ENCODE peak calls at places on chromosomes 13 and 19, in eight cellular contexts. Q is A549, A is body of pancreas, D is breast epithelium, W is ovary, L is K562, Z is H1, O is stomach. R is an unnamed sample. For H3K9me3, the result is how much of the 10 kb centered on the place peaks cover.

GRCh38 chr19:38555200-38555599 is 62.6 kb downstream of the MAP4K1 start:
- DNase-seq in W (no peak), O (no peak), Z (no peak), D (no peak), A (no peak), Q (no peak), L (no peak), R (no peak)

GRCh38 chr19:44575116-44575700 is 38.2 kb upstream of the IGSF23 start:
- DNase-seq in O (no peak), Z (no peak), W (no peak), A (no peak), L (no peak), Q (peak), D (no peak), R (no peak)

GRCh38 chr13:24683833-24684599 is 3.8 kb downstream of the ATP12A start:
- DNase-seq in W (no peak), A (peak), Q (peak), D (no peak), O (peak), Z (no peak), L (peak), R (peak)

GRCh38 chr19:38264486-38265212 is at the start of gene SPINT2:
- DNase-seq in W (peak), O (no peak), A (no peak), Z (peak), L (no peak), D (no peak), Q (no peak), R (no peak)

GRCh38 chr19:19083413-19084178 is 19.8 kb downstream of the SLC25A42 start:
- DNase-seq in A (no peak), Z (no peak), L (no peak), D (no peak), Q (no peak), W (no peak), O (no peak), R (no peak)

GRCh38 chr13:25886438-25887214 is 165.2 kb downstream of the SHISA2 start:
- DNase-seq in O (no peak), A (no peak), Q (no peak), D (no peak), Z (no peak), L (no peak), W (no peak), R (no peak)

GRCh38 chr19:51372649-51373504 is at the start of gene NKG7:
- DNase-seq in Z (no peak), A (no peak), O (no peak), W (no peak), Q (no peak), D (no peak), L (peak), R (no peak)

GRCh38 chr19:48635263-48635965 is 1.8 kb downstream of the DBP start:
- DNase-seq in L (peak), W (peak), Q (peak), Z (no peak), D (no peak), O (peak), A (peak), R (peak)

GRCh38 chr13:70098669-70099068 is 9.0 kb upstream of the ATXN8OS start:
- DNase-seq in L (no peak), Z (no peak), A (no peak), Q (no peak), O (no peak), D (no peak), W (no peak), R (no peak)

GRCh38 chr19:4454952-4455738 is 2.4 kb downstream of the UBXN6 start:
- DNase-seq in A (no peak), O (no peak), Z (no peak), D (no peak), W (peak), Q (no peak), L (peak), R (peak)

GRCh38 chr13:108342369-108343289 is 73.1 kb downstream of the TNFSF13B start:
- DNase-seq in Z (no peak), L (no peak), W (no peak), O (no peak), A (no peak), D (no peak), Q (peak), R (peak)

GRCh38 chr13:98144501-98145350 is 1.8 kb downstream of the FARP1 start:
- DNase-seq in Z (no peak), L (no peak), W (no peak), A (peak), D (no peak), Q (peak), O (no peak), R (no peak)

GRCh38 chr13:73792796-73793195 is 341.4 kb downstream of the KLF12 start:
- DNase-seq in Z (no peak), A (no peak), D (no peak), Q (no peak), O (no peak), L (no peak), W (no peak), R (no peak)

GRCh38 chr19:10191347-10191746 is 3.4 kb downstream of the DNMT1 start:
- DNase-seq in W (no peak), Z (no peak), L (no peak), O (peak), A (no peak), D (peak), Q (peak), R (no peak)

GRCh38 chr19:47723573-47723923 is 10.3 kb downstream of the EHD2 start:
- DNase-seq in O (peak), Z (no peak), L (no peak), A (peak), Q (peak), D (peak), W (peak), R (peak)

GRCh38 chr19:19458110-19458816 is 52.8 kb downstream of the GATAD2A start:
- DNase-seq in Z (no peak), O (no peak), Q (no peak), D (no peak), L (no peak), W (no peak), A (no peak), R (no peak)

GRCh38 chr19:54030895-54031586 is 32.7 kb downstream of the VSTM1 start:
- DNase-seq in L (peak), A (no peak), Q (peak), W (no peak), D (no peak), O (no peak), Z (no peak), R (no peak)

GRCh38 chr19:11478167-11479089 is 2.4 kb downstream of the ELAVL3 start:
- DNase-seq in W (no peak), Q (no peak), A (no peak), Z (no peak), O (no peak), L (no peak), D (no peak), R (no peak)

GRCh38 chr19:38221421-38221820 is 2.6 kb downstream of the DPF1 start:
- DNase-seq in Q (no peak), L (no peak), A (no peak), Z (no peak), O (no peak), W (no peak), D (no peak), R (no peak)

GRCh38 chr13:82187227-82187626 is 1695.0 kb downstream of the SLITRK1 start:
- DNase-seq in D (no peak), O (no peak), A (no peak), Q (no peak), Z (no peak), W (no peak), L (no peak), R (no peak)

GRCh38 chr13:74250738-74251190 is 116.6 kb upstream of the KLF12 start:
- DNase-seq in Q (no peak), D (no peak), W (no peak), O (no peak), A (no peak), Z (no peak), L (no peak), R (no peak)

GRCh38 chr19:8482696-8483095 is 19.7 kb downstream of the PRAM1 start:
- DNase-seq in A (no peak), L (no peak), D (no peak), O (no peak), Q (no peak), Z (no peak), W (no peak), R (no peak)

GRCh38 chr13:41693434-41693833 is 236.1 kb downstream of the RGCC start:
- DNase-seq in Z (no peak), A (no peak), W (no peak), D (no peak), L (no peak), O (no peak), Q (no peak), R (no peak)

GRCh38 chr19:8577247-8577646 is at the start of gene MYO1F:
- DNase-seq in L (peak), W (no peak), O (peak), Z (no peak), A (no peak), Q (no peak), D (no peak), R (peak)

GRCh38 chr19:13920940-13921744 is 15.1 kb downstream of the CC2D1A start:
- DNase-seq in O (no peak), A (no peak), L (peak), W (no peak), Q (peak), Z (no peak), D (no peak), R (peak)

GRCh38 chr19:23758187-23759074 is at the start of gene ZNF681:
- DNase-seq in L (peak), W (peak), Q (peak), A (peak), D (peak), O (peak), Z (peak), R (peak)
- TF ChIP-seq POLR2A in L (peak), W (no peak), Q (no peak), A (no peak), D (no peak), O (no peak), Z (peak), R (no peak)

DNA sequence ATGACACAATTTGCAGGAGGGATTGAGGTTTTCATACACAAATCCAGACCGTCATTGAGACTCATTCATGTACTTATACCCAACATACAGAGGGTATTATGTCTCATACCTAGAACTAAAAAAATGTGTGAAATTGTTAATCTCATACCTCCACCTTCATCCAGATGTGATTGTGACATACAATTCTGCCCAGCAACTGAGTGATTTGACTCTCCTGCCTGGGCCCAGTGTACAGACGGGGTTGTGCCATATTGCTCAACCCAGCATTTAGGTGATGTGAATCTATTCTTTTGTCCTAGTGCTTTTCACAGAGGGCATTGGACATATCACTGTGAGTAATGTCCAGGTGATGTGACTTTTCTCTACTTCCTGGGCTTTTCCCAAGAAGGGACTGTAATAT is 12.7 kb upstream of the ZNF681 start:
- DNase-seq in D (no peak), Q (no peak), A (no peak), O (no peak), W (no peak), Z (no peak), L (no peak), R (no peak)
- H3K9me3 ChIP-seq in D (under half), Q (under half), A (under half), O (under half), W (under half), Z (under half), L (under half), R (under half)

GRCh38 chr13:114315074-114315785 is 927 bp downstream of the CHAMP1 start:
- DNase-seq in Q (no peak), D (no peak), A (no peak), Z (no peak), O (no peak), W (no peak), L (no peak), R (no peak)
- TF ChIP-seq POLR2A in Q (no peak), D (no peak), A (no peak), Z (no peak), O (no peak), W (no peak), L (no peak), R (no peak)

DNA sequence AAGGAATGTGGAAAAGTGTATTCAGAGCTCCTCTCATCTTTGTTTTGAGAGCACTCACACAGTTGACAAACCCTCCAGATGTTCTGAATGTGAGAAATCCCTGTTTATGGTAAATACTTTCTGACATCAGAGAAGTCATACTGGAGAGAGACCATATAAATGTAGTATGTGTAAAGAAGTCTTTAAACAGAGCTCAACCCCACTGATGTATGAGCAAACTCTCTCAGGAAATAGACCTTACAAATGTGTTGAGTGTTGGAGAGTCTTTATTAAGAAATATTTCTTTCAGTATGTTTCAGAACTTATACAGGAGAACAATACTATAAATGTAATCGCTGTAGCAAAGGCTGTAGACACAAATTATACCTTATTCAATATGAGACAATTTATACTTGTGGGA is 15.7 kb upstream of the ZNF329 start:
- DNase-seq in Q (no peak), W (no peak), O (no peak), Z (no peak), A (no peak), D (no peak), L (no peak), R (no peak)
- H3K9me3 ChIP-seq in Q (half or more), W (under half), O (half or more), Z (half or more), A (half or more), D (half or more), L (under half), R (under half)

GRCh38 chr19:2977001-2977685 is at the start of gene TLE6:
- DNase-seq in O (peak), D (peak), Q (peak), A (peak), W (peak), Z (peak), L (peak), R (peak)

GRCh38 chr19:2977686-2978466 is 512 bp downstream of the TLE6 start:
- DNase-seq in L (peak), Q (no peak), Z (no peak), O (no peak), W (no peak), D (no peak), A (peak), R (no peak)

GRCh38 chr19:2976609-2977000 is 759 bp upstream of the TLE6 start:
- DNase-seq in D (no peak), O (no peak), L (no peak), Z (no peak), A (no peak), W (no peak), Q (no peak), R (no peak)

GRCh38 chr19:2973229-2973628 is 4.1 kb upstream of the TLE6 start:
- DNase-seq in W (no peak), A (no peak), Z (no peak), O (no peak), Q (no peak), D (no peak), L (no peak), R (peak)

GRCh38 chr19:2974342-2974932 is 2.9 kb upstream of the TLE6 start:
- DNase-seq in Z (no peak), W (no peak), Q (no peak), A (no peak), D (peak), O (no peak), L (peak), R (peak)
- TF ChIP-seq POLR2A in Z (no peak), W (no peak), Q (no peak), A (no peak), D (no peak), O (no peak), L (no peak), R (no peak)

GRCh38 chr13:48233097-48233885 is at the start of gene ITM2B:
- DNase-seq in Z (no peak), D (peak), A (peak), O (peak), Q (peak), L (peak), W (peak), R (peak)
- H3K9me3 ChIP-seq in Z (under half), D (under half), A (under half), O (under half), Q (under half), L (under half), W (under half), R (under half)

DNA sequence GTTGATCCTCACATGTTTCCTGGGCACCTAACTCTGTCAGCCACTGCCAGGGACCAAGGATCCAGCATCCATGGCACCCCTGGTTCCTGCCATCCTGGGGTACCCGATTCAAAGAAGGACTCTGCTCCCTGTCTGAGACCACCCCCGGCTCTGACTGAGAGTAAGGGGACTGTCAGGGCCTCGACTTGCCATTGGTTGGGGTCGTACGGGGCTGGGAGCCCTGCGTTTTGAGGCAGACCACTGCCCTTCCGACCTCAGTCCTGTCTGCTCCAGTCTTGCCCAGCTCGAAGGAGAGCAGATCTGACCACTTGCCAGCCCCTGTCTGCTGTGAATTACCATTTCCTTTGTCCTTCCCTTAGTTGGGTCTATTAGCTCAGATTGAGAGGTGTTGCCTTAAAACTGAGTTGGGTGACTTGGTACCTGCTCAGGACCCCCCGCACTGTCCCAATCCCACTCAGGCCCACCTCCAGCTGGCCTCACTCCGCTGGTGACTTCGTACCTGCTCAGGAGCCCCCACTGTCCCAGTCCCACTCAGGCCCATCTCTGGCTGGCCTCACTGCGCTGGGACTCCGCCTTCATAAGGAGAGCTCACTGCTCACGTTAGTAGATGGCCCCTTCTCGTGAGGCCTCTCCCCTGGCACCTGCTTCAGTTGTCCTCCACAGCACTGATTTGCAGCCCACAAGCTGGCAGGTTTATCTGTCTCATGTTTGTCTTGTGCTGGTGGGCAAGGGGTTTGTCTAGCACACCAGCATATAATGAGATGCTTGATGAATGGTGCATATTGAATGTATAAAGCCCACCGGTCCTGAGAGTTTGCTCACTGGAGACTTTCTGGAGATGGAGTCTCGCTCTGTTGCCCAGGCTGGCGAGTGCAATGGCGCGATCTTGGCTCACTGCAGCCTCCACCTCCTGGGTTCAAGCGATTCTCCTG is 3.9 kb downstream of the RPL28 start:
- DNase-seq in D (no peak), Q (no peak), W (no peak), O (no peak), L (no peak), Z (no peak), A (no peak), R (no peak)
- TF ChIP-seq POLR2A in D (no peak), Q (peak), W (no peak), O (no peak), L (peak), Z (no peak), A (no peak), R (no peak)

GRCh38 chr13:91014696-91015095 is 332.8 kb upstream of the MIR17HG start:
- DNase-seq in Z (no peak), Q (no peak), L (no peak), O (no peak), D (no peak), A (no peak), W (no peak), R (no peak)
- H3K9me3 ChIP-seq in Z (under half), Q (under half), L (under half), O (under half), D (under half), A (under half), W (under half), R (under half)

R was measured in testis.